ENCODE peak calls at places on chromosomes 12 and 14, in four cellular contexts. Y, P, Q and S are unnamed samples. For H3K4me1, the result is how much of the 10 kb centered on the place peaks cover.

GRCh38 chr12:33703221-33703620 is 263.6 kb upstream of the SYT10 start:
- DNase-seq in Y (no peak), P (no peak), Q (no peak), S (no peak)

GRCh38 chr12:50211392-50212070 is 44.4 kb upstream of the CERS5 start:
- DNase-seq in Q (no peak), P (no peak), Y (no peak), S (no peak)

GRCh38 chr12:104704224-104704623 is 247.5 kb downstream of the CHST11 start:
- DNase-seq in P (no peak), Y (no peak), Q (no peak), S (no peak)

GRCh38 chr12:46494424-46494823 is 121.9 kb upstream of the SLC38A2 start:
- DNase-seq in Q (no peak), P (no peak), Y (no peak), S (no peak)

GRCh38 chr12:20268121-20268732 is 100.1 kb upstream of the PDE3A start:
- DNase-seq in Y (no peak), Q (no peak), P (no peak), S (no peak)

GRCh38 chr12:82912406-82912805 is 225.7 kb downstream of the TMTC2 start:
- DNase-seq in Y (no peak), Q (no peak), P (no peak), S (no peak)

GRCh38 chr12:53935562-53936341 is 2.9 kb upstream of the HOXC13 start:
- DNase-seq in P (no peak), Y (no peak), Q (no peak), S (peak)

GRCh38 chr12:104738841-104739642 is 219.0 kb downstream of the SLC41A2 start:
- DNase-seq in Y (no peak), Q (no peak), P (no peak), S (peak)

GRCh38 chr14:69153848-69154208 is 909 bp upstream of the DCAF5 start:
- DNase-seq in Q (no peak), Y (peak), P (no peak), S (peak)

GRCh38 chr14:89926709-89927108 is 27.8 kb downstream of the EFCAB11 start:
- DNase-seq in Q (no peak), Y (no peak), P (no peak), S (no peak)

GRCh38 chr12:47986266-47986610 is 18.0 kb downstream of the COL2A1 start:
- DNase-seq in Y (no peak), Q (no peak), P (no peak), S (no peak)

GRCh38 chr12:47982770-47983169 is 19.4 kb downstream of the TMEM106C start:
- DNase-seq in Q (no peak), Y (no peak), P (no peak), S (no peak)

GRCh38 chr12:47985596-47986265 is 18.5 kb downstream of the COL2A1 start:
- DNase-seq in Y (no peak), Q (no peak), P (no peak), S (no peak)

GRCh38 chr12:47983541-47984115 is 20.2 kb downstream of the TMEM106C start:
- DNase-seq in P (no peak), Q (no peak), Y (no peak), S (no peak)

GRCh38 chr12:47984331-47984801 is 19.9 kb downstream of the COL2A1 start:
- DNase-seq in Q (no peak), Y (no peak), P (no peak), S (no peak)
- H3K4me1 ChIP-seq in Q (under half), Y (under half), P (under half), S (under half)

DNA sequence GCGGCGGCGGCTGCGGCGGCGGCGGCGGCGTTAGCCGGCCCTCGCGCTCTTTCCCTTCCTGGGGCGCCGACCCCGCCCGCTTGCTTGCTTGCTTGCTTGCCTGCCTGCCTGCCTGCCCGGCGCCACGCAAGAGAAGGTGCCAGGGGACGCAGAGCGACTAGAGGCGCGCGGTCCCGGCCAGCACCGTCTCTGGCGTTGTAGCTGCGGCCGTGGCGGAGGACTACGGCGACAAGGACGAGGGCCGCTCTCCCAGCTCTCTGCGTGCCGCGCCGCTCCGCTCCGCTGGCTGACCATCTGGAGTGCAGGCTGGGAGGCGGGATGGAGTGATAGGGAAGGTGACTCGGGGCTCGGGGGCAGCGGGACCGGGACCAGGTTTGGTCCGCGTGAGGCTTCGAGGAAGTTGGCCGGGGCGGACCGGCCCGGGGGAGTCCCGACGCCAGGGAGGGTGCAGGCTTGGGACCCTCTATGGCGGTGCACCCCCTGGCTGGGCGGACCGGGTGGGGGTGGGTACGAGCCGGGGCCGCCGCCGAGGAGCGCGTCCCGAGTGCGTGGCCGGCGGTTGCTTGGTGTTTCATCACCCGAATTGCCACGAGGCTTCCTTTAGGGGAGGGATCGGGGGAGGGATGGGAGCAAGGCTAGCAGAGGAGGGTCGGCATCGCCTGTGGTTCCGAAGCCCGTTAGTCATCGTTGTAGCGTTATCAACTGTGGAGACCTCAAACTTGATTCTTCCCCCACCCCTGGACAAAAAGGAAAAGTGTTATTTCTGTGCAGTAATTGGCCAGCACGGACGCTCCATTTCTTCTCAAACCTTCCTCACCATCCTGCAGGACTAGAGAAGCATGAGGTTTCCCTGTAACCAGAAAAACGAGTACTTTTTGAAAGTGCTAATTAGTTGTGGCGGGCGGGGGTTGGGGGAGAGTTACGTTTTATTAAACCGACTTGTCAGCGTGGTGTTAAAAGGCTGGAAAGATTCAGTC is 566 bp downstream of the XPOT start:
- DNase-seq in P (peak), Q (peak), Y (peak), S (no peak)
- TF ChIP-seq EP300 in P (no peak), Q (no peak), Y (no peak), S (no peak)

GRCh38 chr12:6554990-6555691 is 701 bp downstream of the IFFO1 start:
- DNase-seq in Y (no peak), Q (no peak), P (no peak), S (peak)
- H3K4me1 ChIP-seq in Y (half or more), Q (half or more), P (half or more), S (half or more)

GRCh38 chr12:109994262-109995175 is 1.6 kb downstream of the GIT2 start:
- DNase-seq in Y (no peak), Q (no peak), P (no peak), S (no peak)

GRCh38 chr12:109996483-109996853 is 300 bp upstream of the GIT2 start:
- DNase-seq in Y (no peak), P (no peak), Q (no peak), S (no peak)

GRCh38 chr12:109997393-109997792 is 1.2 kb upstream of the GIT2 start:
- DNase-seq in P (no peak), Y (no peak), Q (no peak), S (no peak)

GRCh38 chr12:109995366-109995702 is 834 bp downstream of the GIT2 start:
- DNase-seq in Y (no peak), Q (no peak), P (no peak), S (no peak)

DNA sequence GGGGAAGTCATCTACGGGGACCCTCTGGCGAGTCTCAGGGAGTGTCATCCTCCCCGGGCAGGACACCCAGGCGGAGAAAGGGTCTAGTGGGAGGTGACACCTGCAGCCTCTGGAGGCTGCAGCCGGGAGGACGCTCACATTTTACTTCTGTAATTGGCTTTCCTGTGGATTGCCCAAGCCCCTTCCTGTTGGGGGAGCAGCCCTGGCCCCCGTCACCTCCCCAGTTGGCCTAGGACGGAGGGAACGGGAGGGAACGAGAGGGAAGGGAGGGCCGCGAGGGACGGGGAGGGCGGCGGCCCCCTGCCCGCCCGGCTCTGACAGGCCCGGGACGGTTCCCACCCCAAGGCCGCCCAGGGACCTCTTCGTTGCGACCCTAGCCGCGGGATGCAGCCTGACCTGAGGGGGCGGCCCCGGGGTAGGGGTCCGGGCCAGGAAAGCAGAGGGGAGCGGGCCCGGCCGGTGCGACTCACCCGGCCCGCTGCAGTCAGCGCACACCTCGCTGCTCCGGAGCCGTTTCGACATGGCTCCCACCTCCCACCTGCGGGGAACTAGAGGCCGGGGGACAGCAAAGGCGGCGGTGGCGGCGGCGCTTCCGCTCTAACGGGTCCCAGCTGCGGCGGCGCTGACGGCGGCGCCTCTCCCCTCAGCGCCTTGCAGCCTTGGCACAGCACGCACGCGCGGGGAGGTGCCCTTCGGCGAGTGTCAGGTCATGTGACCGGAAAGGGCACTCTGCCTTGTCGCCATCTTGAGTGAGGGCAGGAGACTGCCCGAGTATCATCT is at the start of gene GIT2:
- DNase-seq in Q (peak), P (peak), Y (peak), S (peak)
- TF ChIP-seq EP300 in Q (no peak), P (no peak), Y (no peak), S (no peak)

GRCh38 chr14:54674342-54674741 is 107.4 kb downstream of the SAMD4A start:
- DNase-seq in Q (no peak), P (no peak), Y (no peak), S (no peak)
- H3K4me1 ChIP-seq in Q (half or more), P (half or more), Y (under half), S (under half)

DNA sequence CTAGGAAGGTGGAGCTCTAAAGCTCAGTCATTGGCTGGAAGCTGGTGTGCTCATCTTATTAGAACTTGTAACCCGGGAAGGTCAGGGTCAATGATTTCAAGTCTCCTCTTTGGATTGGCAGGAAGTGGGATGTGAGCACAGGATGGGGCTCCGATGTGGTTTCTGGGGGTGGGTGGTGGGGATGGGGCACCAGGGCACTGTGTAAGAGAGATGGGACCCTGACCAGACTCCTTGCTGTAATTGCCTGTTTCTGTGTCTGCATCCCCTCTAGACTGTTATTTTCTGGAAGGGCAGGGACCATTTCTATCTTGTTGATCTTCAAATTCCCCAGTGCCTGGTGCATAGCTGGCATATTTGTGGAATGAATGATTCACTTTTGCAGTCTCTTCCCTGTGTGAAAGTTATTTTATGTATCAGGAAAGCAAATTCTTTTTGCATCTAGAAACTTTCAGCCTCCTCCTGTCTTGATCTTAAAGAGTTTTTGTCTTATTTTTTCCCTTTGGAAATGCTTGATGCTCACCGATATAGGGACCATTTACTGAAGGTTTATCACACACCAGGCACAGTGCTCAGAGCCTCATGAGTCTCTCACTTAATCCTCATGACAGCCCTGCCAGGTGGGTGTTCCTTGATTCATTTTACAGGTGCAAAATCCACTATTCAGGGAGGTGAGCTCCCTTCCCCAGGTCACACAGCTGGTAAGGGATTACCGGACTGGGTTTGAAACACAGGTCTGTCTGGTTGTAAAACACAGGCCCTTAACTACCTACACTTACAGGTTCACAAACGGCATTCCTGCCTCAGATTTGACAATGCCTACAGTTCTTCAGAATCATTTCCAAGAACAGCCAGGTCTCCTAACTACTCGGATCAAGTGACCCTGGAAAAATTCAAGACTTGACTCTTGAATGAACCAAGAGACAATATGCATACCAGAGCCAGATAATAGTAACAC is 86.9 kb upstream of the IGF1 start:
- DNase-seq in Y (no peak), P (no peak), Q (no peak), S (no peak)
- TF ChIP-seq EP300 in Y (no peak), P (no peak), Q (no peak), S (no peak)